ENCODE peak calls at places on chromosomes 7 and 10, in seven cellular contexts. R, K, H, T, A, V and N are unnamed samples.

GRCh38 chr7:128902761-128903585 is 7.5 kb downstream of the KCP start:
- DNase-seq in V (peak; percentile 40), A (no peak), H (no peak), T (peak; percentile 20), K (no peak), R (peak; percentile 6), N (no peak)

GRCh38 chr10:126738001-126738400 is 67.5 kb upstream of the C10orf90 start:
- DNase-seq in K (no peak), T (no peak), A (no peak), R (no peak), H (no peak), V (no peak), N (no peak)

GRCh38 chr10:30645340-30645827 is 15.8 kb upstream of the LYZL2 start:
- DNase-seq in A (peak; percentile 77), H (no peak), V (no peak), T (peak; percentile 68), K (no peak), R (peak; percentile 69), N (no peak)

GRCh38 chr10:70575874-70576802 is 26.4 kb downstream of the PRF1 start:
- DNase-seq in H (no peak), K (peak; percentile 44), R (peak; percentile 56), T (peak; percentile 67), V (peak; percentile 73), A (no peak), N (no peak)

GRCh38 chr10:69416695-69417094 is at the start of gene TACR2:
- DNase-seq in T (peak; percentile 75), A (no peak), H (no peak), K (peak; percentile 52), V (no peak), R (no peak), N (no peak)

GRCh38 chr7:95725170-95725569 is 47.2 kb upstream of the DYNC1I1 start:
- DNase-seq in V (no peak), A (peak; percentile 9), R (no peak), H (no peak), T (no peak), K (no peak), N (no peak)

GRCh38 chr7:137402535-137403258 is 59.2 kb upstream of the PTN start:
- DNase-seq in K (no peak), H (no peak), A (no peak), R (no peak), V (no peak), T (no peak), N (peak; percentile 3)

GRCh38 chr10:59718246-59718645 is 8.6 kb upstream of the SLC16A9 start:
- DNase-seq in T (no peak), A (no peak), K (no peak), V (no peak), R (no peak), H (no peak), N (no peak)

GRCh38 chr7:4706384-4707032 is 24.4 kb downstream of the FOXK1 start:
- DNase-seq in A (peak; percentile 79), R (no peak), K (no peak), V (no peak), H (no peak), T (no peak), N (no peak)

GRCh38 chr10:71512794-71513379 is 116.2 kb downstream of the CDH23 start:
- DNase-seq in T (no peak), A (no peak), H (no peak), K (no peak), V (peak; percentile 72), R (peak; percentile 6), N (no peak)

GRCh38 chr7:24660541-24660940 is 87.3 kb downstream of the PALS2 start:
- DNase-seq in A (no peak), H (no peak), T (no peak), K (no peak), V (no peak), R (no peak), N (no peak)

GRCh38 chr10:61016630-61017029 is 72.6 kb upstream of the RHOBTB1 start:
- DNase-seq in H (no peak), R (no peak), A (no peak), K (no peak), T (no peak), V (no peak), N (no peak)

GRCh38 chr10:35384265-35384868 is 48.1 kb downstream of the CCNY start:
- DNase-seq in V (no peak), T (no peak), A (no peak), H (no peak), R (no peak), K (no peak), N (no peak)

GRCh38 chr7:113519447-113519846 is 399.4 kb downstream of the PPP1R3A start:
- DNase-seq in V (no peak), T (no peak), R (no peak), A (no peak), K (no peak), H (no peak), N (no peak)

GRCh38 chr7:70317356-70317755 is 719.1 kb downstream of the AUTS2 start:
- DNase-seq in A (no peak), T (no peak), H (no peak), R (no peak), V (no peak), K (no peak), N (no peak)

GRCh38 chr10:132247943-132248342 is 59.8 kb downstream of the STK32C start:
- DNase-seq in A (no peak), V (no peak), R (no peak), H (no peak), K (no peak), T (no peak), N (no peak)

GRCh38 chr7:18086165-18087030 is 58.8 kb upstream of the PRPS1L1 start:
- DNase-seq in H (no peak), V (peak; percentile 66), K (no peak), T (peak; percentile 67), R (no peak), A (peak; percentile 16), N (no peak)

GRCh38 chr7:113657603-113658002 is 261.2 kb downstream of the PPP1R3A start:
- DNase-seq in T (no peak), R (no peak), H (no peak), K (no peak), V (no peak), A (no peak), N (no peak)

GRCh38 chr7:102075553-102076135 is 211.0 kb upstream of the SH2B2 start:
- DNase-seq in H (no peak), V (no peak), T (no peak), A (no peak), K (no peak), R (no peak), N (no peak)

GRCh38 chr10:84076047-84076388 is 63.3 kb upstream of the GHITM start:
- DNase-seq in V (no peak), K (peak; percentile 33), H (no peak), A (no peak), T (no peak), R (peak; percentile 28), N (no peak)

GRCh38 chr7:33979807-33980355 is 74.5 kb downstream of the BMPER start:
- DNase-seq in R (peak; percentile 95), H (no peak), T (no peak), K (no peak), V (no peak), A (no peak), N (no peak)

GRCh38 chr7:144826248-144826647 is 9.6 kb downstream of the TPK1 start:
- DNase-seq in A (peak; percentile 60), K (no peak), V (no peak), R (no peak), H (no peak), T (no peak), N (no peak)

GRCh38 chr10:126686732-126687693 is 16.5 kb upstream of the C10orf90 start:
- DNase-seq in T (no peak), R (no peak), H (no peak), V (no peak), A (no peak), K (no peak), N (no peak)

GRCh38 chr10:24360286-24361127 is 151.6 kb downstream of the KIAA1217 start:
- DNase-seq in T (no peak), H (no peak), A (peak; percentile 10), V (no peak), R (peak; percentile 75), K (peak; percentile 84), N (peak; percentile 33)

GRCh38 chr10:21424511-21424910 is 101.0 kb downstream of the SKIDA1 start:
- DNase-seq in V (no peak), H (no peak), A (no peak), R (no peak), T (no peak), K (no peak), N (no peak)

DNA sequence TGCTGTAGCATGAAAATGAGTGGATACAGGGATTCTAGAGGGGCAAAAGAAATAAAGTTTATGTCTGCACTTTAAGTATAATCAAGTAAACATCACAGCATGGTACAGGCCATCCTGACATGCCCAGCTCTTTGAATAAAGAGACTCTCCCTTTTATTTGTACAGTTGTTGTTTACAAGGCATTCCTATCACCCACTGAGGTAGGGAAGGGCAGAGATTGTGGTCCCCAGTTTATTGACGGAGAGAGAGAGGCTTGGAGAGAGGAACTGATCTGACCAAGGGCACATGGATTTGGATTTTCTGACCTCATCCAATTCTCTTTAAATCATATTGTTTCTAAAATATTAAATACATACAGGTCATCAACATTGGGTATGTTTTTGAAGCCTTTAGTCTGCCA is 53.9 kb downstream of the TACC2 start:
- DNase-seq in T (no peak), H (no peak), R (no peak), A (no peak), K (no peak), V (no peak), N (no peak)
- H3K27ac ChIP-seq in T (peak overlapping the region; percentile 69), H (no peak overlapping the region), R (no peak overlapping the region), A (no peak overlapping the region), K (no peak overlapping the region), V (no peak overlapping the region), N (no peak overlapping the region)

GRCh38 chr7:75637854-75638606 is 100.7 kb downstream of the HIP1 start:
- DNase-seq in A (no peak), T (no peak), V (no peak), R (no peak), H (no peak), K (no peak), N (no peak)
- H3K27ac ChIP-seq in A (no peak overlapping the region), T (peak overlapping the region; percentile 80), V (peak overlapping the region; percentile 75), R (no peak overlapping the region), H (no peak overlapping the region), K (no peak overlapping the region), N (peak overlapping the region; percentile 97)

GRCh38 chr10:97117372-97117771 is 68.4 kb downstream of the SLIT1 start:
- DNase-seq in V (no peak), K (no peak), R (no peak), H (no peak), T (no peak), A (peak; percentile 17), N (no peak)
- H3K27ac ChIP-seq in V (no peak overlapping the region), K (no peak overlapping the region), R (no peak overlapping the region), H (no peak overlapping the region), T (no peak overlapping the region), A (no peak overlapping the region), N (no peak overlapping the region)

GRCh38 chr7:28571405-28571804 is 159.1 kb downstream of the CREB5 start:
- DNase-seq in V (no peak), K (no peak), A (no peak), H (no peak), T (no peak), R (no peak), N (no peak)
- H3K27ac ChIP-seq in V (no peak overlapping the region), K (no peak overlapping the region), A (no peak overlapping the region), H (no peak overlapping the region), T (no peak overlapping the region), R (no peak overlapping the region), N (no peak overlapping the region)

GRCh38 chr7:123788584-123788983 is 39.8 kb upstream of the WASL start:
- DNase-seq in H (no peak), R (no peak), T (no peak), K (no peak), V (no peak), A (no peak), N (no peak)
- H3K27ac ChIP-seq in H (no peak overlapping the region), R (no peak overlapping the region), T (no peak overlapping the region), K (no peak overlapping the region), V (no peak overlapping the region), A (no peak overlapping the region), N (no peak overlapping the region)

GRCh38 chr10:114603943-114604342 is 54.1 kb downstream of the ABLIM1 start:
- DNase-seq in A (peak; percentile 69), H (no peak), R (no peak), T (no peak), V (no peak), K (no peak), N (no peak)
- H3K27ac ChIP-seq in A (no peak overlapping the region), H (no peak overlapping the region), R (no peak overlapping the region), T (peak overlapping the region; percentile 38), V (no peak overlapping the region), K (no peak overlapping the region), N (no peak overlapping the region)